ENCODE peak calls at places on chromosome 5, in ten cellular contexts. One of them, this sample, is unnamed. For H3K4me1, the result is how much of the 10 kb centered on the place peaks cover.

GRCh38 chr5:159515909-159516415 is 185.7 kb upstream of the IL12B start:
- DNase-seq in transverse colon: peak
- DNase-seq in body of pancreas: peak
- DNase-seq in aorta: peak
- DNase-seq in CD8-positive, alpha-beta T cell: peak
- DNase-seq in NT2/D1: peak
- DNase-seq in naive thymus-derived CD4-positive, alpha-beta T cell: peak
- DNase-seq in fibroblast of lung: peak
- DNase-seq in mucosa of descending colon: peak
- DNase-seq in tibial nerve: no peak
- DNase-seq in this sample: peak

GRCh38 chr5:93055971-93056370 is 525.0 kb downstream of the NR2F1-AS1 start:
- DNase-seq in naive thymus-derived CD4-positive, alpha-beta T cell: no peak
- DNase-seq in body of pancreas: no peak
- DNase-seq in fibroblast of lung: no peak
- DNase-seq in mucosa of descending colon: no peak
- DNase-seq in transverse colon: no peak
- DNase-seq in tibial nerve: no peak
- DNase-seq in CD8-positive, alpha-beta T cell: no peak
- DNase-seq in NT2/D1: no peak
- DNase-seq in aorta: no peak
- DNase-seq in this sample: no peak

GRCh38 chr5:126339215-126339805 is 83.9 kb upstream of the GRAMD2B start:
- DNase-seq in body of pancreas: peak
- DNase-seq in mucosa of descending colon: no peak
- DNase-seq in tibial nerve: no peak
- DNase-seq in fibroblast of lung: peak
- DNase-seq in CD8-positive, alpha-beta T cell: peak
- DNase-seq in NT2/D1: peak
- DNase-seq in naive thymus-derived CD4-positive, alpha-beta T cell: peak
- DNase-seq in aorta: no peak
- DNase-seq in transverse colon: peak
- DNase-seq in this sample: no peak

GRCh38 chr5:52725781-52726180 is 61.9 kb upstream of the ITGA1 start:
- DNase-seq in mucosa of descending colon: peak
- DNase-seq in fibroblast of lung: peak
- DNase-seq in NT2/D1: no peak
- DNase-seq in CD8-positive, alpha-beta T cell: no peak
- DNase-seq in body of pancreas: peak
- DNase-seq in transverse colon: peak
- DNase-seq in tibial nerve: no peak
- DNase-seq in naive thymus-derived CD4-positive, alpha-beta T cell: no peak
- DNase-seq in aorta: no peak
- DNase-seq in this sample: peak

GRCh38 chr5:66661149-66661548 is 65.0 kb downstream of the MAST4 start:
- DNase-seq in CD8-positive, alpha-beta T cell: no peak
- DNase-seq in NT2/D1: no peak
- DNase-seq in body of pancreas: peak
- DNase-seq in aorta: no peak
- DNase-seq in fibroblast of lung: peak
- DNase-seq in mucosa of descending colon: no peak
- DNase-seq in tibial nerve: no peak
- DNase-seq in transverse colon: peak
- DNase-seq in naive thymus-derived CD4-positive, alpha-beta T cell: no peak
- DNase-seq in this sample: peak

GRCh38 chr5:124888622-124889521 is 142.4 kb upstream of the ZNF608 start:
- DNase-seq in body of pancreas: no peak
- DNase-seq in mucosa of descending colon: no peak
- DNase-seq in naive thymus-derived CD4-positive, alpha-beta T cell: no peak
- DNase-seq in fibroblast of lung: no peak
- DNase-seq in CD8-positive, alpha-beta T cell: no peak
- DNase-seq in tibial nerve: no peak
- DNase-seq in transverse colon: no peak
- DNase-seq in aorta: no peak
- DNase-seq in NT2/D1: no peak
- DNase-seq in this sample: no peak

GRCh38 chr5:123181394-123181801 is 92.4 kb downstream of the PRDM6 start:
- DNase-seq in mucosa of descending colon: no peak
- DNase-seq in body of pancreas: no peak
- DNase-seq in aorta: no peak
- DNase-seq in CD8-positive, alpha-beta T cell: no peak
- DNase-seq in transverse colon: no peak
- DNase-seq in fibroblast of lung: no peak
- DNase-seq in naive thymus-derived CD4-positive, alpha-beta T cell: no peak
- DNase-seq in tibial nerve: no peak
- DNase-seq in NT2/D1: no peak
- DNase-seq in this sample: no peak

GRCh38 chr5:140357731-140358093 is 2.3 kb upstream of the SLC4A9 start:
- DNase-seq in aorta: peak
- DNase-seq in naive thymus-derived CD4-positive, alpha-beta T cell: peak
- DNase-seq in body of pancreas: peak
- DNase-seq in transverse colon: peak
- DNase-seq in CD8-positive, alpha-beta T cell: peak
- DNase-seq in mucosa of descending colon: peak
- DNase-seq in NT2/D1: peak
- DNase-seq in tibial nerve: peak
- DNase-seq in fibroblast of lung: peak
- DNase-seq in this sample: peak

GRCh38 chr5:123133438-123134100 is 44.5 kb downstream of the PRDM6 start:
- DNase-seq in naive thymus-derived CD4-positive, alpha-beta T cell: no peak
- DNase-seq in aorta: no peak
- DNase-seq in body of pancreas: no peak
- DNase-seq in mucosa of descending colon: no peak
- DNase-seq in tibial nerve: no peak
- DNase-seq in CD8-positive, alpha-beta T cell: no peak
- DNase-seq in fibroblast of lung: no peak
- DNase-seq in transverse colon: no peak
- DNase-seq in NT2/D1: no peak
- DNase-seq in this sample: no peak

GRCh38 chr5:127875235-127876021 is 172.2 kb downstream of the CCDC192 start:
- DNase-seq in CD8-positive, alpha-beta T cell: peak
- DNase-seq in mucosa of descending colon: no peak
- DNase-seq in NT2/D1: peak
- DNase-seq in transverse colon: peak
- DNase-seq in fibroblast of lung: peak
- DNase-seq in tibial nerve: no peak
- DNase-seq in aorta: no peak
- DNase-seq in naive thymus-derived CD4-positive, alpha-beta T cell: peak
- DNase-seq in body of pancreas: peak
- DNase-seq in this sample: peak

GRCh38 chr5:80204808-80205614 is 50.8 kb downstream of the SERINC5 start:
- DNase-seq in aorta: no peak
- DNase-seq in fibroblast of lung: peak
- DNase-seq in mucosa of descending colon: no peak
- DNase-seq in NT2/D1: no peak
- DNase-seq in transverse colon: no peak
- DNase-seq in tibial nerve: no peak
- DNase-seq in CD8-positive, alpha-beta T cell: no peak
- DNase-seq in naive thymus-derived CD4-positive, alpha-beta T cell: peak
- DNase-seq in body of pancreas: peak
- DNase-seq in this sample: no peak

GRCh38 chr5:77374686-77375085 is 117.4 kb downstream of the WDR41 start:
- DNase-seq in mucosa of descending colon: no peak
- DNase-seq in aorta: no peak
- DNase-seq in transverse colon: no peak
- DNase-seq in tibial nerve: no peak
- DNase-seq in naive thymus-derived CD4-positive, alpha-beta T cell: no peak
- DNase-seq in fibroblast of lung: no peak
- DNase-seq in NT2/D1: no peak
- DNase-seq in body of pancreas: no peak
- DNase-seq in CD8-positive, alpha-beta T cell: no peak
- DNase-seq in this sample: no peak

GRCh38 chr5:172010278-172010677 is 3.8 kb upstream of the FBXW11 start:
- DNase-seq in CD8-positive, alpha-beta T cell: no peak
- DNase-seq in transverse colon: no peak
- DNase-seq in tibial nerve: no peak
- DNase-seq in body of pancreas: no peak
- DNase-seq in aorta: no peak
- DNase-seq in naive thymus-derived CD4-positive, alpha-beta T cell: no peak
- DNase-seq in mucosa of descending colon: no peak
- DNase-seq in NT2/D1: no peak
- DNase-seq in fibroblast of lung: peak
- DNase-seq in this sample: no peak

GRCh38 chr5:95735436-95735835 is 4.3 kb downstream of the RHOBTB3 start:
- DNase-seq in NT2/D1: no peak
- DNase-seq in CD8-positive, alpha-beta T cell: no peak
- DNase-seq in mucosa of descending colon: no peak
- DNase-seq in aorta: no peak
- DNase-seq in naive thymus-derived CD4-positive, alpha-beta T cell: no peak
- DNase-seq in fibroblast of lung: peak
- DNase-seq in transverse colon: no peak
- DNase-seq in body of pancreas: no peak
- DNase-seq in tibial nerve: no peak
- DNase-seq in this sample: no peak

DNA sequence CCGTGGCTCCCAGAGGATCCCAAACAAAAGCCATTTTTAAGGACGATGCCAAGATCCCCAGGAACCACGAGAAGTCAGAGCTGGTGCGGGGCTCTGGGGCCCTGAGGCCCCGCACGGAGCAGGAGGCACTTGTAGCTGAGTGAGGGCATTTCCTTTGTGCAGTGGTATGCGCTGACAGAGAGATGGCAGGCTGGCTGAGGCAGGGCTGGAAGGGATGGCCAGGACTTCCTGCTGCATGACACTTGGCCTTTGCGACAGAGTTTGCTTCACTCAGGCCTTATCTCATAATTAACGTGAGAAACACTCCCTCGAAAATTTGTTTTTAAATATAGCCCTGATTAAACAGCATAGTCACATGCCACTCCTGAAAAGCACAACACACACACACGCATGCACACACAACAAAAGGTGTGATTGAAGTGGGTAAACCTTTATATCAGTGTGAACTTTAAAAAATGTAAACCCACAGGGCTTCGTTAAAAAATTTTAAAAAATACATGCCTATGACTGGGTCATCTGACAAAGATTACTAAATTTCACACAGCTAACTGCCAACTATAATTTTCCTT is 536.6 kb downstream of the PDE4D start:
- DNase-seq in mucosa of descending colon: peak
- DNase-seq in tibial nerve: no peak
- DNase-seq in CD8-positive, alpha-beta T cell: no peak
- DNase-seq in fibroblast of lung: no peak
- DNase-seq in naive thymus-derived CD4-positive, alpha-beta T cell: no peak
- DNase-seq in aorta: peak
- DNase-seq in NT2/D1: no peak
- DNase-seq in transverse colon: no peak
- DNase-seq in body of pancreas: no peak
- DNase-seq in this sample: peak
- H3K4me3 ChIP-seq in mucosa of descending colon: no peak
- H3K4me3 ChIP-seq in tibial nerve: no peak
- H3K4me3 ChIP-seq in CD8-positive, alpha-beta T cell: no peak
- H3K4me3 ChIP-seq in fibroblast of lung: no peak
- H3K4me3 ChIP-seq in naive thymus-derived CD4-positive, alpha-beta T cell: no peak
- H3K4me3 ChIP-seq in aorta: no peak
- H3K4me3 ChIP-seq in NT2/D1: no peak
- H3K4me3 ChIP-seq in transverse colon: no peak
- H3K4me3 ChIP-seq in body of pancreas: no peak
- H3K4me3 ChIP-seq in this sample: peak

GRCh38 chr5:9524941-9525340 is 20.9 kb downstream of the SEMA5A start:
- DNase-seq in CD8-positive, alpha-beta T cell: no peak
- DNase-seq in naive thymus-derived CD4-positive, alpha-beta T cell: no peak
- DNase-seq in fibroblast of lung: no peak
- DNase-seq in NT2/D1: no peak
- DNase-seq in tibial nerve: no peak
- DNase-seq in mucosa of descending colon: no peak
- DNase-seq in transverse colon: no peak
- DNase-seq in body of pancreas: no peak
- DNase-seq in aorta: no peak
- DNase-seq in this sample: no peak
- H3K4me1 ChIP-seq in CD8-positive, alpha-beta T cell: under half
- H3K4me1 ChIP-seq in naive thymus-derived CD4-positive, alpha-beta T cell: under half
- H3K4me1 ChIP-seq in fibroblast of lung: under half
- H3K4me1 ChIP-seq in NT2/D1: under half
- H3K4me1 ChIP-seq in tibial nerve: under half
- H3K4me1 ChIP-seq in mucosa of descending colon: under half
- H3K4me1 ChIP-seq in transverse colon: under half
- H3K4me1 ChIP-seq in body of pancreas: under half
- H3K4me1 ChIP-seq in aorta: under half
- H3K4me1 ChIP-seq in this sample: under half

DNA sequence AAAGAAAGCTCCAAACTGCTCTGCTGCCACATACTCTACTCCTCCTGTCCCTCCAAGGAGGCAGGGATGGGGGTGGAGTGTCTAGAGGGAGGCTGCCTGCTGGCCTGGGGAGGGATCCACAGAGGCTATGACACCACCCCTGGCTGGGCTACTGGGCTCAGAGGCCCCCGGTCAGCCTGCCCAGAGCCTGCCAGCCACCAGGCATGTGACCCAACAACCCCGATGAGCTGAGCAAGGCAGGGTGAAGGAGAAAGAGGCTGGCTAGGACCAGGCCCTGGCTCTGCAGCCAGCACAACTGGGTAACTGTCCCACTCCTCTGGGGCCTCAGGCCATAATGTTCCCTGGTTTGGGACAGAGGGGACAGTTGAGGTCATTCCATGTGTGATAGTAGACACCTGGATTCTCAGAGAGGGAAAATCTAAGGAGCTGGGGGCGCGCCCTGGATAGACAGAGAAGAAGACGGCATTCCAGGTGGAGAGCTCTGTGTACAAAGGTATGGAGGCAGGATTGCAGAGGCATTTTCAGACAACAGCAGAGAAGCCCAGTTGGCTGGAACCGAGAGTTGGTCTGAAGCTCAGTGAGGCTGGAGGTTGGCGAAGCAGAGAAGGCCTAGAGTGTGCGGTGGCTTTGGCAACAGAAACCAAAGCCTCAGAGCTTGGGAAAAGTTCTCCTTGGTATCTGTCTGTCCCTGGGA is 33.8 kb upstream of the IL17B start:
- DNase-seq in NT2/D1: no peak
- DNase-seq in aorta: peak
- DNase-seq in naive thymus-derived CD4-positive, alpha-beta T cell: no peak
- DNase-seq in body of pancreas: no peak
- DNase-seq in mucosa of descending colon: no peak
- DNase-seq in fibroblast of lung: no peak
- DNase-seq in CD8-positive, alpha-beta T cell: no peak
- DNase-seq in transverse colon: no peak
- DNase-seq in tibial nerve: no peak
- DNase-seq in this sample: peak
- H3K4me3 ChIP-seq in NT2/D1: no peak
- H3K4me3 ChIP-seq in aorta: peak
- H3K4me3 ChIP-seq in naive thymus-derived CD4-positive, alpha-beta T cell: no peak
- H3K4me3 ChIP-seq in body of pancreas: no peak
- H3K4me3 ChIP-seq in mucosa of descending colon: no peak
- H3K4me3 ChIP-seq in fibroblast of lung: peak
- H3K4me3 ChIP-seq in CD8-positive, alpha-beta T cell: no peak
- H3K4me3 ChIP-seq in transverse colon: peak
- H3K4me3 ChIP-seq in tibial nerve: peak
- H3K4me3 ChIP-seq in this sample: no peak

DNA sequence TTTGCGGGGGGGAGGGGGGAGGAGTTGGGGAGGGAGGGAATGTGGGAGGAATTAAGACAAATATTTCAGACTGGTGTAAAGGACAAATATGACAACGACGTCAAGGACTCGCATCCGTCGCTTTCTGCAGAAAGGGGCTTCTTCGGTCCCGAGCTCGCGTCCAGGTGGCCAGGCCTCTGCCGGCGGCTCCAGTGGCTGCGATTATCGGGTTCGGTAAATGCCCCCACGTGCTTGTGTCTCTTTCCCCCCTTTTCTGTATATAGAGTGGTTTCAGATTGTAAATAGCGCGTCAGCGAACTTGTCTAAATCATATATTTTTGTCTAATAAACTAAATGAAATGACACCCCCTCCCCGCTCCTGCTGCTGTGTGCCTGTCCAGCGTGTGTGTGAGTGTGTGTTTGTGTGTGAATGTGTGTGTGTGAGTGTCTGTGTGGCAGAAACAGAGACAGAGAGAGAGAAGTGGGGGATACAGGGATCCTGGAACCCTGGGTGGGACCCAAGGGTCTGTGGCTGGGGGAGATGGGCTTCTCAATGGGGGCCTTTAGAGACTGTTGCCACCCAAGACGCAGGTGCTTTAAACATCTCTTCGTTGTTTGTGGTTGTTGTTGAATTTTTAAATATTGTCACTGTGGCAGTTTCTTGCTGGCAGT is 5.6 kb downstream of the IRX1 start:
- DNase-seq in transverse colon: no peak
- DNase-seq in fibroblast of lung: peak
- DNase-seq in tibial nerve: no peak
- DNase-seq in mucosa of descending colon: no peak
- DNase-seq in CD8-positive, alpha-beta T cell: no peak
- DNase-seq in naive thymus-derived CD4-positive, alpha-beta T cell: no peak
- DNase-seq in body of pancreas: no peak
- DNase-seq in NT2/D1: no peak
- DNase-seq in aorta: no peak
- DNase-seq in this sample: no peak
- H3K4me1 ChIP-seq in transverse colon: under half
- H3K4me1 ChIP-seq in fibroblast of lung: under half
- H3K4me1 ChIP-seq in tibial nerve: under half
- H3K4me1 ChIP-seq in mucosa of descending colon: under half
- H3K4me1 ChIP-seq in CD8-positive, alpha-beta T cell: under half
- H3K4me1 ChIP-seq in naive thymus-derived CD4-positive, alpha-beta T cell: under half
- H3K4me1 ChIP-seq in body of pancreas: under half
- H3K4me1 ChIP-seq in NT2/D1: under half
- H3K4me1 ChIP-seq in aorta: under half
- H3K4me1 ChIP-seq in this sample: under half